ENCODE peak calls at places on chromosomes 3 and 15, in nine cellular contexts. One of them, this sample, is unnamed.

GRCh38 chr15:65184305-65184943 is 718 bp downstream of the CLPX start:
- DNase-seq in uterus: peak; percentile 53
- DNase-seq in upper lobe of left lung: peak; percentile 90
- DNase-seq in AG04450: no peak
- DNase-seq in body of pancreas: peak; percentile 57
- DNase-seq in suprapubic skin: no peak
- DNase-seq in left ventricle myocardium inferior: peak; percentile 57
- DNase-seq in mucosa of descending colon: peak; percentile 76
- DNase-seq in CD8-positive, alpha-beta T cell: peak; percentile 36
- DNase-seq in this sample: peak; percentile 16

GRCh38 chr3:138578961-138579574 is 15.0 kb downstream of the CEP70 start:
- DNase-seq in body of pancreas: no peak
- DNase-seq in left ventricle myocardium inferior: no peak
- DNase-seq in upper lobe of left lung: no peak
- DNase-seq in mucosa of descending colon: no peak
- DNase-seq in CD8-positive, alpha-beta T cell: no peak
- DNase-seq in AG04450: no peak
- DNase-seq in uterus: no peak
- DNase-seq in suprapubic skin: no peak
- DNase-seq in this sample: no peak

GRCh38 chr3:172102883-172103310 is 63.5 kb downstream of the FNDC3B start:
- DNase-seq in CD8-positive, alpha-beta T cell: no peak
- DNase-seq in left ventricle myocardium inferior: no peak
- DNase-seq in uterus: no peak
- DNase-seq in AG04450: no peak
- DNase-seq in body of pancreas: no peak
- DNase-seq in suprapubic skin: no peak
- DNase-seq in mucosa of descending colon: no peak
- DNase-seq in upper lobe of left lung: no peak
- DNase-seq in this sample: no peak

GRCh38 chr3:192888121-192888520 is 29.5 kb downstream of the MB21D2 start:
- DNase-seq in uterus: no peak
- DNase-seq in CD8-positive, alpha-beta T cell: no peak
- DNase-seq in upper lobe of left lung: no peak
- DNase-seq in left ventricle myocardium inferior: no peak
- DNase-seq in AG04450: no peak
- DNase-seq in body of pancreas: no peak
- DNase-seq in suprapubic skin: no peak
- DNase-seq in mucosa of descending colon: no peak
- DNase-seq in this sample: no peak

GRCh38 chr3:187958432-187959003 is 195.4 kb upstream of the LPP start:
- DNase-seq in uterus: no peak
- DNase-seq in AG04450: no peak
- DNase-seq in suprapubic skin: no peak
- DNase-seq in upper lobe of left lung: peak; percentile 5
- DNase-seq in left ventricle myocardium inferior: no peak
- DNase-seq in body of pancreas: no peak
- DNase-seq in CD8-positive, alpha-beta T cell: peak; percentile 61
- DNase-seq in mucosa of descending colon: peak; percentile 46
- DNase-seq in this sample: no peak

GRCh38 chr3:134651347-134652041 is 672 bp upstream of the KY start:
- DNase-seq in AG04450: no peak
- DNase-seq in left ventricle myocardium inferior: peak; percentile 58
- DNase-seq in CD8-positive, alpha-beta T cell: no peak
- DNase-seq in mucosa of descending colon: no peak
- DNase-seq in suprapubic skin: peak; percentile 66
- DNase-seq in upper lobe of left lung: no peak
- DNase-seq in body of pancreas: no peak
- DNase-seq in uterus: peak; percentile 49
- DNase-seq in this sample: no peak

GRCh38 chr3:156217674-156218352 is 97.4 kb downstream of the KCNAB1 start:
- DNase-seq in mucosa of descending colon: no peak
- DNase-seq in CD8-positive, alpha-beta T cell: no peak
- DNase-seq in uterus: no peak
- DNase-seq in body of pancreas: no peak
- DNase-seq in suprapubic skin: no peak
- DNase-seq in upper lobe of left lung: no peak
- DNase-seq in AG04450: no peak
- DNase-seq in left ventricle myocardium inferior: no peak
- DNase-seq in this sample: no peak

GRCh38 chr3:171066216-171066615 is 39.7 kb upstream of the SLC2A2 start:
- DNase-seq in mucosa of descending colon: no peak
- DNase-seq in CD8-positive, alpha-beta T cell: no peak
- DNase-seq in upper lobe of left lung: no peak
- DNase-seq in left ventricle myocardium inferior: no peak
- DNase-seq in uterus: no peak
- DNase-seq in body of pancreas: no peak
- DNase-seq in AG04450: no peak
- DNase-seq in suprapubic skin: no peak
- DNase-seq in this sample: no peak

GRCh38 chr3:50187750-50188149 is 3.7 kb upstream of the GNAT1 start:
- DNase-seq in CD8-positive, alpha-beta T cell: no peak
- DNase-seq in left ventricle myocardium inferior: no peak
- DNase-seq in upper lobe of left lung: peak; percentile 68
- DNase-seq in AG04450: no peak
- DNase-seq in uterus: no peak
- DNase-seq in mucosa of descending colon: no peak
- DNase-seq in body of pancreas: no peak
- DNase-seq in suprapubic skin: no peak
- DNase-seq in this sample: no peak

GRCh38 chr3:119937229-119937628 is 155.3 kb downstream of the NR1I2 start:
- DNase-seq in AG04450: no peak
- DNase-seq in mucosa of descending colon: no peak
- DNase-seq in CD8-positive, alpha-beta T cell: peak; percentile 29
- DNase-seq in suprapubic skin: no peak
- DNase-seq in left ventricle myocardium inferior: no peak
- DNase-seq in body of pancreas: no peak
- DNase-seq in uterus: no peak
- DNase-seq in upper lobe of left lung: no peak
- DNase-seq in this sample: no peak

GRCh38 chr3:160956785-160957184 is 148.4 kb downstream of the B3GALNT1 start:
- DNase-seq in suprapubic skin: no peak
- DNase-seq in upper lobe of left lung: no peak
- DNase-seq in CD8-positive, alpha-beta T cell: no peak
- DNase-seq in left ventricle myocardium inferior: no peak
- DNase-seq in body of pancreas: no peak
- DNase-seq in AG04450: no peak
- DNase-seq in uterus: no peak
- DNase-seq in mucosa of descending colon: no peak
- DNase-seq in this sample: no peak

GRCh38 chr15:99029358-99029871 is 21.8 kb upstream of the PGPEP1L start:
- DNase-seq in AG04450: no peak
- DNase-seq in body of pancreas: no peak
- DNase-seq in suprapubic skin: peak; percentile 62
- DNase-seq in left ventricle myocardium inferior: no peak
- DNase-seq in mucosa of descending colon: no peak
- DNase-seq in uterus: no peak
- DNase-seq in upper lobe of left lung: no peak
- DNase-seq in CD8-positive, alpha-beta T cell: no peak
- DNase-seq in this sample: peak; percentile 52

GRCh38 chr3:150495563-150496168 is 50.6 kb downstream of the SERP1 start:
- DNase-seq in CD8-positive, alpha-beta T cell: no peak
- DNase-seq in left ventricle myocardium inferior: no peak
- DNase-seq in AG04450: peak; percentile 16
- DNase-seq in mucosa of descending colon: no peak
- DNase-seq in suprapubic skin: no peak
- DNase-seq in upper lobe of left lung: no peak
- DNase-seq in uterus: no peak
- DNase-seq in body of pancreas: no peak
- DNase-seq in this sample: no peak

GRCh38 chr15:38490231-38490630 is 36.3 kb downstream of the FAM98B start:
- DNase-seq in upper lobe of left lung: no peak
- DNase-seq in suprapubic skin: no peak
- DNase-seq in AG04450: peak; percentile 26
- DNase-seq in CD8-positive, alpha-beta T cell: no peak
- DNase-seq in mucosa of descending colon: no peak
- DNase-seq in uterus: no peak
- DNase-seq in left ventricle myocardium inferior: no peak
- DNase-seq in body of pancreas: no peak
- DNase-seq in this sample: no peak

DNA sequence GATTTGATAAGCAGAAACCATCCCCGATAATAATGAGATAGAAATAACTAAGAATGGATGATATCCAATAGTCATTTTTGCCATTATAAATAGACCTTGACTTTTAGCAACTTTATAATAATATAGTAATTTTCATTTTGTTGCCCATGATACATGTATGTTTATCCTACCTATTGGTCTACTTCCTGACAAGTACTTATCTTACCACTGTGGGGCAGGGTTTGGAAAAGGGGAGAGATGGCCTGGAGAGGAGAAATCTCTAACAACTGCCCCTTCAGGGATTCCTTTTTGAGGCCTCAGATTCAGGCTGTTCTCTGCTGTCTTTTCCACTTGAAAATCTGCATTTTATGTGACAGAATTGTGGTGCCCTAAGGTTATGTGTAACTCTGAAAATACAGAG is 42.2 kb downstream of the FAM98B start:
- DNase-seq in mucosa of descending colon: no peak
- DNase-seq in suprapubic skin: no peak
- DNase-seq in body of pancreas: no peak
- DNase-seq in left ventricle myocardium inferior: no peak
- DNase-seq in CD8-positive, alpha-beta T cell: no peak
- DNase-seq in AG04450: no peak
- DNase-seq in uterus: no peak
- DNase-seq in upper lobe of left lung: no peak
- DNase-seq in this sample: no peak
- TF ChIP-seq CTCF in mucosa of descending colon: no peak
- TF ChIP-seq CTCF in suprapubic skin: no peak
- TF ChIP-seq CTCF in body of pancreas: no peak
- TF ChIP-seq CTCF in left ventricle myocardium inferior: no peak
- TF ChIP-seq CTCF in CD8-positive, alpha-beta T cell: no peak
- TF ChIP-seq CTCF in AG04450: no peak
- TF ChIP-seq CTCF in uterus: no peak
- TF ChIP-seq CTCF in upper lobe of left lung: no peak
- TF ChIP-seq CTCF in this sample: no peak

DNA sequence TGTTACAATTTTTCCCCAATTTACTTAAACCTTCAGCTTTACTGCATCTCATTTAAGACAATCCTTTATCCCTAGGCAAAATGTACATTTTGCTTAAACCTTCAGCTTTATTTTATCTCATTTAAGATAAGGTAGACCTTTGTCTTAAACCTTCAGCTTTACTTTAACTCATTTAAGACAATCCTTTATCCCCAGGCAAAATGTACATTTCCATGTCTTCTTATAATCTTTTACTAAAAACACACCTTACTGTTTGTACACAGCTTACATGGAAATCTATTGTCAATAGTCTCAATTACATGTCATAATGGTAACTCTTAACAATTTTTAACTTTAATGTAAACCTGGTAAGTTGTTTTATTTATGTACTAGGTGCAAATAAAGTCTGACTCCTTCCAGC is 58.7 kb upstream of the MKRN3 start:
- DNase-seq in upper lobe of left lung: no peak
- DNase-seq in body of pancreas: no peak
- DNase-seq in mucosa of descending colon: no peak
- DNase-seq in uterus: no peak
- DNase-seq in suprapubic skin: no peak
- DNase-seq in AG04450: no peak
- DNase-seq in left ventricle myocardium inferior: no peak
- DNase-seq in CD8-positive, alpha-beta T cell: no peak
- DNase-seq in this sample: no peak
- H3K9me3 ChIP-seq in upper lobe of left lung: no peaks in the 10 kb centered on the region
- H3K9me3 ChIP-seq in body of pancreas: no peaks in the 10 kb centered on the region
- H3K9me3 ChIP-seq in mucosa of descending colon: peaks cover 14% of the 10 kb centered on the region
- H3K9me3 ChIP-seq in uterus: no peaks in the 10 kb centered on the region
- H3K9me3 ChIP-seq in suprapubic skin: peaks cover 10% of the 10 kb centered on the region
- H3K9me3 ChIP-seq in AG04450: peaks cover 3% of the 10 kb centered on the region
- H3K9me3 ChIP-seq in left ventricle myocardium inferior: peaks cover 27% of the 10 kb centered on the region
- H3K9me3 ChIP-seq in CD8-positive, alpha-beta T cell: no peaks in the 10 kb centered on the region
- H3K9me3 ChIP-seq in this sample: peaks cover 8% of the 10 kb centered on the region

GRCh38 chr3:97970929-97971460 is 1.2 kb downstream of the RIOX2 start:
- DNase-seq in CD8-positive, alpha-beta T cell: no peak
- DNase-seq in AG04450: no peak
- DNase-seq in mucosa of descending colon: no peak
- DNase-seq in upper lobe of left lung: no peak
- DNase-seq in suprapubic skin: no peak
- DNase-seq in left ventricle myocardium inferior: no peak
- DNase-seq in body of pancreas: no peak
- DNase-seq in uterus: no peak
- DNase-seq in this sample: no peak
- H3K4me3 ChIP-seq in CD8-positive, alpha-beta T cell: peak overlapping the region; percentile 44
- H3K4me3 ChIP-seq in AG04450: peak overlapping the region; percentile 69
- H3K4me3 ChIP-seq in mucosa of descending colon: no peak overlapping the region
- H3K4me3 ChIP-seq in upper lobe of left lung: no peak overlapping the region
- H3K4me3 ChIP-seq in suprapubic skin: peak overlapping the region; percentile 80
- H3K4me3 ChIP-seq in left ventricle myocardium inferior: peak overlapping the region; percentile 79
- H3K4me3 ChIP-seq in body of pancreas: no peak overlapping the region
- H3K4me3 ChIP-seq in uterus: peak overlapping the region; percentile 79
- H3K4me3 ChIP-seq in this sample: peak overlapping the region; percentile 89

GRCh38 chr3:29701326-29701983 is 420.6 kb downstream of the RBMS3 start:
- DNase-seq in AG04450: no peak
- DNase-seq in body of pancreas: no peak
- DNase-seq in upper lobe of left lung: peak; percentile 80
- DNase-seq in CD8-positive, alpha-beta T cell: no peak
- DNase-seq in left ventricle myocardium inferior: no peak
- DNase-seq in suprapubic skin: no peak
- DNase-seq in uterus: no peak
- DNase-seq in mucosa of descending colon: no peak
- DNase-seq in this sample: no peak

GRCh38 chr3:29711255-29711771 is 430.4 kb downstream of the RBMS3 start:
- DNase-seq in uterus: peak; percentile 39
- DNase-seq in left ventricle myocardium inferior: no peak
- DNase-seq in body of pancreas: no peak
- DNase-seq in upper lobe of left lung: no peak
- DNase-seq in CD8-positive, alpha-beta T cell: no peak
- DNase-seq in AG04450: no peak
- DNase-seq in mucosa of descending colon: no peak
- DNase-seq in suprapubic skin: no peak
- DNase-seq in this sample: no peak

GRCh38 chr3:29708884-29709283 is 428.0 kb downstream of the RBMS3 start:
- DNase-seq in suprapubic skin: no peak
- DNase-seq in mucosa of descending colon: no peak
- DNase-seq in AG04450: no peak
- DNase-seq in uterus: no peak
- DNase-seq in body of pancreas: no peak
- DNase-seq in CD8-positive, alpha-beta T cell: no peak
- DNase-seq in left ventricle myocardium inferior: no peak
- DNase-seq in upper lobe of left lung: no peak
- DNase-seq in this sample: no peak

DNA sequence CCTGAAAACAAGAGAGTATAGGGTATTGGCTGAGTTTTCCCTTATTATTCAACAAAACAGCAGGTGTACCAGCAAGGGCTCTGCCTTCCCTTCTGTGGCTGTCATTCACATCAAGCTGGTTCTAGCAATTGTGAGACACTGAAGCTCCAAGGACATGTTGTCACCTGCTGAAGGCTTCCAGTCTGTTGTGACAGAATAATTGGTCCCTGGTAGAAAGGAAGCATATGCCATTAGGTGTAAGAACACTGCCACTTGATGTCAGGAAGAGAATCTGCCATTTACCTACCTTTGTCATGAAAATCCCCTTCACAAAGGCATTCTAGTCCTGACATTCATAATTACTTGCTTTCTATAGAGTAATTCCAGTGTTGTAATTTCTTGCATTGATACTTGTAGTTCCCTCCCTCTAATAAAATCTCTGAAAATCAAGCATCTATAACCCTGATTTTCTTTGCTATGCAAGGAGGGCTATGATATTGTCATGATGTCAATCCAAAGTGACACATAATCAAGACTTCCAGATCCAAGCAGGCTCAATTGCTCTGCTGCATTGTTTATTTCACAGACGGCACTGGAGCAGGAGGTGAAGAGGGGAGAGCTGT is 425.1 kb downstream of the RBMS3 start:
- DNase-seq in CD8-positive, alpha-beta T cell: no peak
- DNase-seq in upper lobe of left lung: no peak
- DNase-seq in mucosa of descending colon: no peak
- DNase-seq in body of pancreas: no peak
- DNase-seq in left ventricle myocardium inferior: no peak
- DNase-seq in AG04450: no peak
- DNase-seq in uterus: no peak
- DNase-seq in suprapubic skin: no peak
- DNase-seq in this sample: no peak
- TF ChIP-seq CTCF in CD8-positive, alpha-beta T cell: no peak
- TF ChIP-seq CTCF in upper lobe of left lung: no peak
- TF ChIP-seq CTCF in mucosa of descending colon: no peak
- TF ChIP-seq CTCF in body of pancreas: no peak
- TF ChIP-seq CTCF in left ventricle myocardium inferior: no peak
- TF ChIP-seq CTCF in AG04450: no peak
- TF ChIP-seq CTCF in uterus: no peak
- TF ChIP-seq CTCF in suprapubic skin: no peak
- TF ChIP-seq CTCF in this sample: no peak